ENCODE peak calls at places on chromosome 9, in nine cellular contexts. One of them, this sample, is unnamed.

GRCh38 chr9:75210215-75210614 is 121.9 kb downstream of the OSTF1 start:
- DNase-seq in CD4-positive, alpha-beta T cell: no peak
- DNase-seq in adrenal gland: no peak
- DNase-seq in psoas muscle: no peak
- DNase-seq in WERI-Rb-1: no peak
- DNase-seq in thyroid gland: no peak
- DNase-seq in brain microvascular endothelial cell: no peak
- DNase-seq in keratinocyte: no peak
- DNase-seq in PC-3: no peak
- DNase-seq in this sample: no peak

GRCh38 chr9:68530618-68531017 is 10.1 kb downstream of the TMEM252 start:
- DNase-seq in CD4-positive, alpha-beta T cell: no peak
- DNase-seq in adrenal gland: peak
- DNase-seq in psoas muscle: peak
- DNase-seq in WERI-Rb-1: peak
- DNase-seq in thyroid gland: peak
- DNase-seq in brain microvascular endothelial cell: peak
- DNase-seq in keratinocyte: no peak
- DNase-seq in PC-3: no peak
- DNase-seq in this sample: peak

GRCh38 chr9:136244116-136244775 is 1.4 kb downstream of the QSOX2 start:
- DNase-seq in CD4-positive, alpha-beta T cell: peak
- DNase-seq in adrenal gland: no peak
- DNase-seq in psoas muscle: no peak
- DNase-seq in WERI-Rb-1: no peak
- DNase-seq in thyroid gland: no peak
- DNase-seq in brain microvascular endothelial cell: no peak
- DNase-seq in keratinocyte: no peak
- DNase-seq in PC-3: no peak
- DNase-seq in this sample: no peak

GRCh38 chr9:37066139-37066725 is 32.2 kb upstream of the PAX5 start:
- DNase-seq in CD4-positive, alpha-beta T cell: no peak
- DNase-seq in adrenal gland: no peak
- DNase-seq in psoas muscle: no peak
- DNase-seq in WERI-Rb-1: no peak
- DNase-seq in thyroid gland: no peak
- DNase-seq in brain microvascular endothelial cell: no peak
- DNase-seq in keratinocyte: no peak
- DNase-seq in PC-3: no peak
- DNase-seq in this sample: no peak

GRCh38 chr9:126030716-126031115 is 283.5 kb downstream of the PBX3 start:
- DNase-seq in CD4-positive, alpha-beta T cell: no peak
- DNase-seq in adrenal gland: no peak
- DNase-seq in psoas muscle: no peak
- DNase-seq in WERI-Rb-1: no peak
- DNase-seq in thyroid gland: no peak
- DNase-seq in brain microvascular endothelial cell: no peak
- DNase-seq in keratinocyte: no peak
- DNase-seq in PC-3: no peak
- DNase-seq in this sample: no peak

GRCh38 chr9:4927043-4927471 is 58.0 kb upstream of the JAK2 start:
- DNase-seq in CD4-positive, alpha-beta T cell: no peak
- DNase-seq in adrenal gland: no peak
- DNase-seq in psoas muscle: no peak
- DNase-seq in WERI-Rb-1: no peak
- DNase-seq in thyroid gland: no peak
- DNase-seq in brain microvascular endothelial cell: no peak
- DNase-seq in keratinocyte: no peak
- DNase-seq in PC-3: no peak
- DNase-seq in this sample: no peak

GRCh38 chr9:131153585-131153984 is 28.2 kb downstream of the NUP214 start:
- DNase-seq in CD4-positive, alpha-beta T cell: no peak
- DNase-seq in adrenal gland: no peak
- DNase-seq in psoas muscle: no peak
- DNase-seq in WERI-Rb-1: no peak
- DNase-seq in thyroid gland: no peak
- DNase-seq in brain microvascular endothelial cell: no peak
- DNase-seq in keratinocyte: no peak
- DNase-seq in PC-3: no peak
- DNase-seq in this sample: no peak

GRCh38 chr9:91766301-91766700 is 183.7 kb downstream of the ROR2 start:
- DNase-seq in CD4-positive, alpha-beta T cell: no peak
- DNase-seq in adrenal gland: no peak
- DNase-seq in psoas muscle: no peak
- DNase-seq in WERI-Rb-1: no peak
- DNase-seq in thyroid gland: no peak
- DNase-seq in brain microvascular endothelial cell: no peak
- DNase-seq in keratinocyte: no peak
- DNase-seq in PC-3: no peak
- DNase-seq in this sample: no peak

GRCh38 chr9:82490019-82490499 is 501.5 kb downstream of the SPATA31D1 start:
- DNase-seq in CD4-positive, alpha-beta T cell: no peak
- DNase-seq in adrenal gland: no peak
- DNase-seq in psoas muscle: no peak
- DNase-seq in WERI-Rb-1: no peak
- DNase-seq in thyroid gland: no peak
- DNase-seq in brain microvascular endothelial cell: peak
- DNase-seq in keratinocyte: peak
- DNase-seq in PC-3: peak
- DNase-seq in this sample: no peak

GRCh38 chr9:105299190-105299854 is 54.9 kb downstream of the SLC44A1 start:
- DNase-seq in CD4-positive, alpha-beta T cell: no peak
- DNase-seq in adrenal gland: peak
- DNase-seq in psoas muscle: no peak
- DNase-seq in WERI-Rb-1: no peak
- DNase-seq in thyroid gland: no peak
- DNase-seq in brain microvascular endothelial cell: peak
- DNase-seq in keratinocyte: no peak
- DNase-seq in PC-3: peak
- DNase-seq in this sample: no peak

GRCh38 chr9:14989811-14990210 is 79.6 kb upstream of the FREM1 start:
- DNase-seq in CD4-positive, alpha-beta T cell: no peak
- DNase-seq in adrenal gland: no peak
- DNase-seq in psoas muscle: no peak
- DNase-seq in WERI-Rb-1: no peak
- DNase-seq in thyroid gland: no peak
- DNase-seq in brain microvascular endothelial cell: peak
- DNase-seq in keratinocyte: no peak
- DNase-seq in PC-3: peak
- DNase-seq in this sample: no peak

GRCh38 chr9:130919559-130920145 is 19.4 kb downstream of the FIBCD1 start:
- DNase-seq in CD4-positive, alpha-beta T cell: no peak
- DNase-seq in adrenal gland: no peak
- DNase-seq in psoas muscle: no peak
- DNase-seq in WERI-Rb-1: no peak
- DNase-seq in thyroid gland: no peak
- DNase-seq in brain microvascular endothelial cell: no peak
- DNase-seq in keratinocyte: no peak
- DNase-seq in PC-3: no peak
- DNase-seq in this sample: no peak

GRCh38 chr9:456365-456764 is 241.7 kb downstream of the DOCK8 start:
- DNase-seq in CD4-positive, alpha-beta T cell: no peak
- DNase-seq in adrenal gland: peak
- DNase-seq in psoas muscle: no peak
- DNase-seq in WERI-Rb-1: no peak
- DNase-seq in thyroid gland: no peak
- DNase-seq in brain microvascular endothelial cell: no peak
- DNase-seq in keratinocyte: no peak
- DNase-seq in PC-3: peak
- DNase-seq in this sample: peak

GRCh38 chr9:112065781-112066606 is 109.1 kb downstream of the SUSD1 start:
- DNase-seq in CD4-positive, alpha-beta T cell: no peak
- DNase-seq in adrenal gland: peak
- DNase-seq in psoas muscle: no peak
- DNase-seq in WERI-Rb-1: no peak
- DNase-seq in thyroid gland: peak
- DNase-seq in brain microvascular endothelial cell: peak
- DNase-seq in keratinocyte: peak
- DNase-seq in PC-3: peak
- DNase-seq in this sample: peak

GRCh38 chr9:100070071-100070470 is 28.7 kb downstream of the ERP44 start:
- DNase-seq in CD4-positive, alpha-beta T cell: no peak
- DNase-seq in adrenal gland: no peak
- DNase-seq in psoas muscle: no peak
- DNase-seq in WERI-Rb-1: no peak
- DNase-seq in thyroid gland: no peak
- DNase-seq in brain microvascular endothelial cell: no peak
- DNase-seq in keratinocyte: no peak
- DNase-seq in PC-3: peak
- DNase-seq in this sample: no peak

GRCh38 chr9:16884952-16885513 is 14.6 kb upstream of the BNC2 start:
- DNase-seq in CD4-positive, alpha-beta T cell: no peak
- DNase-seq in adrenal gland: peak
- DNase-seq in psoas muscle: no peak
- DNase-seq in WERI-Rb-1: no peak
- DNase-seq in thyroid gland: no peak
- DNase-seq in brain microvascular endothelial cell: no peak
- DNase-seq in keratinocyte: no peak
- DNase-seq in PC-3: peak
- DNase-seq in this sample: peak

GRCh38 chr9:131635912-131636311 is 90.6 kb downstream of the PRRT1B start:
- DNase-seq in CD4-positive, alpha-beta T cell: no peak
- DNase-seq in adrenal gland: no peak
- DNase-seq in psoas muscle: no peak
- DNase-seq in WERI-Rb-1: no peak
- DNase-seq in thyroid gland: no peak
- DNase-seq in brain microvascular endothelial cell: no peak
- DNase-seq in keratinocyte: no peak
- DNase-seq in PC-3: no peak
- DNase-seq in this sample: no peak

DNA sequence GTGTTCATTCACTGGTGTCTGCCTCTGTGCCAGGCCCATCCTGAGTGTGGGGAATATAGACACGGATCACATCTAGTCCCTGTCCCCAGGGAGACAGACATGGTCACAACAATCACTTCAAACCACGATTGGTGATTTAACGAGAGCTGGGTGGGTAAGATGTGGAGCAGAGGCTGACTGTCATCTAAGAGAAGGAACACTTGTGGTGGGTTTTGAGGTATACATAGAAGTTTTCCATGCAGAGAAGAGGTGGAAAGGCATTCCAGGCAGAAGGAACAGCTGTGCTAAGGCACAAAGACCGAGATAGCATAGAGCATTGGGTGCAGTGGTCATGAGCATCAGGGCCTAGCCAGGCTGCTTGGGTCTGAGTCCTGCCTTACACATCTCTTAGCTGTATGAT is 22.7 kb upstream of the WDR38 start:
- DNase-seq in CD4-positive, alpha-beta T cell: no peak
- DNase-seq in adrenal gland: no peak
- DNase-seq in psoas muscle: no peak
- DNase-seq in WERI-Rb-1: no peak
- DNase-seq in thyroid gland: no peak
- DNase-seq in brain microvascular endothelial cell: no peak
- DNase-seq in keratinocyte: no peak
- DNase-seq in PC-3: no peak
- DNase-seq in this sample: no peak
- H3K27ac ChIP-seq in CD4-positive, alpha-beta T cell: no peak
- H3K27ac ChIP-seq in adrenal gland: no peak
- H3K27ac ChIP-seq in psoas muscle: no peak
- H3K27ac ChIP-seq in WERI-Rb-1: no peak
- H3K27ac ChIP-seq in thyroid gland: no peak
- H3K27ac ChIP-seq in brain microvascular endothelial cell: no peak
- H3K27ac ChIP-seq in keratinocyte: no peak
- H3K27ac ChIP-seq in PC-3: no peak
- H3K27ac ChIP-seq in this sample: no peak

GRCh38 chr9:33453286-33453882 is 6.0 kb upstream of the AQP3 start:
- DNase-seq in CD4-positive, alpha-beta T cell: no peak
- DNase-seq in adrenal gland: no peak
- DNase-seq in psoas muscle: no peak
- DNase-seq in WERI-Rb-1: no peak
- DNase-seq in thyroid gland: no peak
- DNase-seq in brain microvascular endothelial cell: no peak
- DNase-seq in keratinocyte: no peak
- DNase-seq in PC-3: no peak
- DNase-seq in this sample: no peak
- H3K27ac ChIP-seq in CD4-positive, alpha-beta T cell: peak
- H3K27ac ChIP-seq in adrenal gland: no peak
- H3K27ac ChIP-seq in psoas muscle: no peak
- H3K27ac ChIP-seq in WERI-Rb-1: peak
- H3K27ac ChIP-seq in thyroid gland: no peak
- H3K27ac ChIP-seq in brain microvascular endothelial cell: no peak
- H3K27ac ChIP-seq in keratinocyte: peak
- H3K27ac ChIP-seq in PC-3: peak
- H3K27ac ChIP-seq in this sample: no peak

DNA sequence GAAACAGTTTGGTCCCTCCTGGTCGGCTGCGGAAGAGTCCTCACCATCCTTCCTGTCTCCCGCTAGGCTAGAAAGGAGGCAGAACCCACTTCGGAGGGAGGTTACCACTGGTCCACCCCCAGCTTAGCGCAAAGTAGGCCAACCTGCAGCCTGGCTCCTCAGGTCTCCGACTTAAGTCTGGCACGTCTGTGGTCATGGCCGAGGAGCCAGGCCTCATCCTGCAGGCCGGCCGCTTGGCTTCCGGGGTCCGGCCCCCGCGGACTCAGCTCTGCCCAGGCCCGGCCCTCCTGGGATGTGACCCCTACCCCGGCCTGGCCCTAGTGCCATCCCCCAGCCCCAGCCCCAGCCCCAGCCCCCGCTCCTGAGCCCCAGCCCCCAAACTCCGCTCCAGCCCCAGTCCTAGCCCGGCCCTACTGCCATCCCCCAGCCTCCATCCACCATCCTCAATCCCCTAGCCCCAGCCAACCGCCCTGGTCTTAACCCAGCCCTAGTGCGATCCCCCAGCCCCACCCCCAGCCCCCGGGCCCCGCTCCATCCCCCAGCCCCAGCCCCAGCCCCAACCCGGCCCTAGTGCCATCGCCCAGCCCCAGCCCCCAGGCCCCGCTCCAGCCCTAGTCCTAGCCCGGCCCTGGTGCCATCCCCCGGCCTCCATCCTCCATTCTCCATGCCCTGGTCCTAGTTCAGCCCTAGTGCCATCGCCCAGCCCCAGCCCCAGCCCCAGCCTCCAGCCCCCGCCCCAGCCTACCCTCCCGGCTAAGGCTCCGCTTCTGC is 588 bp downstream of the TOR1A start:
- DNase-seq in CD4-positive, alpha-beta T cell: peak
- DNase-seq in adrenal gland: no peak
- DNase-seq in psoas muscle: no peak
- DNase-seq in WERI-Rb-1: peak
- DNase-seq in thyroid gland: no peak
- DNase-seq in brain microvascular endothelial cell: no peak
- DNase-seq in keratinocyte: no peak
- DNase-seq in PC-3: peak
- DNase-seq in this sample: no peak
- H3K27ac ChIP-seq in CD4-positive, alpha-beta T cell: peak
- H3K27ac ChIP-seq in adrenal gland: peak
- H3K27ac ChIP-seq in psoas muscle: peak
- H3K27ac ChIP-seq in WERI-Rb-1: peak
- H3K27ac ChIP-seq in thyroid gland: peak
- H3K27ac ChIP-seq in brain microvascular endothelial cell: peak
- H3K27ac ChIP-seq in keratinocyte: peak
- H3K27ac ChIP-seq in PC-3: no peak
- H3K27ac ChIP-seq in this sample: peak

DNA sequence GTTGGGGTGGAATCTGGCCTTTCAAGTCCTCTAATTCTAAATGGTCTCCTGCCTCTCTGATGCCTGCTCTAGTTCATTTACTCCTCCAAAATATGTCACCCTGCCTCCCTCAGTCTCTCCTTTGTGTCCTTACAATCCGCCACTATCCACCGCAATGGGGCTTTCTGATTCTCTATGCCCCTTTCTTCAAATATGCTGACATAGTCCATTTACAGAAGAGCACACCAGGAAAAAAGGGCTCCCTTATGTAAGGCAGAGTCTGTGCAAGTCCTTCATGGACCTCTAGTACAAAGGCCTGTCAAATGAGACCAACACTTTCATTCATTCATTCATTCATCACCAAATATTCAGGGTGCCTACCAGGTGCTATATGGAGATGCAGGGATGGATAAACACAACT is 2.0 kb upstream of the ASTN2 start:
- DNase-seq in CD4-positive, alpha-beta T cell: no peak
- DNase-seq in adrenal gland: no peak
- DNase-seq in psoas muscle: no peak
- DNase-seq in WERI-Rb-1: no peak
- DNase-seq in thyroid gland: no peak
- DNase-seq in brain microvascular endothelial cell: no peak
- DNase-seq in keratinocyte: no peak
- DNase-seq in PC-3: no peak
- DNase-seq in this sample: no peak
- H3K27ac ChIP-seq in CD4-positive, alpha-beta T cell: no peak
- H3K27ac ChIP-seq in adrenal gland: no peak
- H3K27ac ChIP-seq in psoas muscle: no peak
- H3K27ac ChIP-seq in WERI-Rb-1: no peak
- H3K27ac ChIP-seq in thyroid gland: no peak
- H3K27ac ChIP-seq in brain microvascular endothelial cell: no peak
- H3K27ac ChIP-seq in keratinocyte: no peak
- H3K27ac ChIP-seq in PC-3: no peak
- H3K27ac ChIP-seq in this sample: no peak

This sample was measured in heart right ventricle.